ENCODE peak calls at places on chromosomes 13 and 19, in eight cellular contexts. One of them, this sample, is unnamed. For H3K4me1, the result is how much of the 10 kb centered on the place peaks cover.

GRCh38 chr13:26624572-26624971 is 67.1 kb downstream of the WASF3 start:
- DNase-seq in PC-3: no peak
- DNase-seq in neuronal stem cell: no peak
- DNase-seq in left ventricle myocardium inferior: no peak
- DNase-seq in sigmoid colon: no peak
- DNase-seq in stomach: no peak
- DNase-seq in suprapubic skin: no peak
- DNase-seq in upper lobe of left lung: no peak
- DNase-seq in this sample: no peak

GRCh38 chr13:106567421-106568224 is at the start of gene ARGLU1:
- DNase-seq in PC-3: peak
- DNase-seq in neuronal stem cell: peak
- DNase-seq in left ventricle myocardium inferior: peak
- DNase-seq in sigmoid colon: peak
- DNase-seq in stomach: peak
- DNase-seq in suprapubic skin: peak
- DNase-seq in upper lobe of left lung: peak
- DNase-seq in this sample: peak

GRCh38 chr19:1650627-1651009 is 1.8 kb downstream of the TCF3 start:
- DNase-seq in PC-3: no peak
- DNase-seq in neuronal stem cell: peak
- DNase-seq in left ventricle myocardium inferior: no peak
- DNase-seq in sigmoid colon: no peak
- DNase-seq in stomach: no peak
- DNase-seq in suprapubic skin: no peak
- DNase-seq in upper lobe of left lung: no peak
- DNase-seq in this sample: no peak

GRCh38 chr13:109941951-109942350 is 155.6 kb upstream of the IRS2 start:
- DNase-seq in PC-3: no peak
- DNase-seq in neuronal stem cell: no peak
- DNase-seq in left ventricle myocardium inferior: no peak
- DNase-seq in sigmoid colon: no peak
- DNase-seq in stomach: no peak
- DNase-seq in suprapubic skin: no peak
- DNase-seq in upper lobe of left lung: no peak
- DNase-seq in this sample: no peak

GRCh38 chr19:46710687-46711086 is 6.2 kb downstream of the PRKD2 start:
- DNase-seq in PC-3: no peak
- DNase-seq in neuronal stem cell: no peak
- DNase-seq in left ventricle myocardium inferior: no peak
- DNase-seq in sigmoid colon: no peak
- DNase-seq in stomach: no peak
- DNase-seq in suprapubic skin: no peak
- DNase-seq in upper lobe of left lung: no peak
- DNase-seq in this sample: no peak

GRCh38 chr13:33441015-33441414 is 155.5 kb upstream of the STARD13 start:
- DNase-seq in PC-3: peak
- DNase-seq in neuronal stem cell: no peak
- DNase-seq in left ventricle myocardium inferior: no peak
- DNase-seq in sigmoid colon: no peak
- DNase-seq in stomach: peak
- DNase-seq in suprapubic skin: no peak
- DNase-seq in upper lobe of left lung: no peak
- DNase-seq in this sample: no peak

GRCh38 chr19:47124937-47125668 is 5.5 kb upstream of the SAE1 start:
- DNase-seq in PC-3: peak
- DNase-seq in neuronal stem cell: peak
- DNase-seq in left ventricle myocardium inferior: no peak
- DNase-seq in sigmoid colon: no peak
- DNase-seq in stomach: no peak
- DNase-seq in suprapubic skin: no peak
- DNase-seq in upper lobe of left lung: no peak
- DNase-seq in this sample: no peak

GRCh38 chr13:30499338-30499737 is 33.6 kb upstream of the HMGB1 start:
- DNase-seq in PC-3: no peak
- DNase-seq in neuronal stem cell: no peak
- DNase-seq in left ventricle myocardium inferior: no peak
- DNase-seq in sigmoid colon: no peak
- DNase-seq in stomach: no peak
- DNase-seq in suprapubic skin: no peak
- DNase-seq in upper lobe of left lung: no peak
- DNase-seq in this sample: no peak

GRCh38 chr13:110575322-110576069 is 14.0 kb upstream of the RAB20 start:
- DNase-seq in PC-3: no peak
- DNase-seq in neuronal stem cell: no peak
- DNase-seq in left ventricle myocardium inferior: peak
- DNase-seq in sigmoid colon: no peak
- DNase-seq in stomach: peak
- DNase-seq in suprapubic skin: no peak
- DNase-seq in upper lobe of left lung: no peak
- DNase-seq in this sample: peak

GRCh38 chr19:2446390-2446789 is 10.4 kb downstream of the LMNB2 start:
- DNase-seq in PC-3: no peak
- DNase-seq in neuronal stem cell: no peak
- DNase-seq in left ventricle myocardium inferior: no peak
- DNase-seq in sigmoid colon: no peak
- DNase-seq in stomach: no peak
- DNase-seq in suprapubic skin: no peak
- DNase-seq in upper lobe of left lung: peak
- DNase-seq in this sample: peak

DNA sequence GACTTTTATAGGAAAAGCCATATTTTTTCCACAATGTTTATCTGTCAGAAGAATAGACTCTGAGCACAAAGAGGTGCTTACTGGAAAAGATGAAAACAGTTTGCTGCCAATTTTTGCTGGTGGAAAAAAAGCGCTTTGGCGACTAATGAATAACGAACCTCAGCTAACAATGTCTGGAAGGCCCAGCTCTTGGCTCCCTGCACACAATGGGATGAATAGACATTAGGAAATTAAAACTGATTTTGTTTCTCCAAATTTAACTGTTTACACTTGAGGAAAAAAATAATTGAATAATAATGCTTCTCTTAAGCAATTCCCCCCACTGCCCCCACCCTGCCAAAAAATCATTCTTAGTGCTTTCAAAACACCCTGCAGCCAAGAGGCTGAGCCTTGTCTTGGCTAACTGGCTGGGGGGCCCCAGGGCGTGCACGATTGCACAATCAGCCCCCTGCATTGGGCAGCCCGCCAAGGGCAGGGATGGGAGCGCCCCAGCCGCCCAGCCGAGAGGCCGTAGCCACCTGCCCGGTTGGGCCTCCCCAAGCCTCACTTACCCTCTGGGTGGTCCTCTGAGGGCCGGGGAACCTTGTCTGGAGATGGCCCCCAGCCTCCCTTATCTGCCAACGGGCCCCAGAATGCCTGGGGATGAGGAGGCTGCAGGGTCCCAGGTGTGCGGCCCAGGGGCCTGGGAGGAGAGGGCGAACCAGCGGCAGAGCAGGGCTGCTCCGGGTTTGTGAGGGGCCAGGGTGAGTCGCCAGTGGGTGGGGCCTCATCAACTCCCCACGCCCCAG is 16.8 kb downstream of the CEBPG start:
- DNase-seq in PC-3: no peak
- DNase-seq in neuronal stem cell: no peak
- DNase-seq in left ventricle myocardium inferior: peak
- DNase-seq in sigmoid colon: peak
- DNase-seq in stomach: no peak
- DNase-seq in suprapubic skin: no peak
- DNase-seq in upper lobe of left lung: peak
- DNase-seq in this sample: peak
- H3K4me1 ChIP-seq in PC-3: under half
- H3K4me1 ChIP-seq in neuronal stem cell: under half
- H3K4me1 ChIP-seq in left ventricle myocardium inferior: half or more
- H3K4me1 ChIP-seq in sigmoid colon: half or more
- H3K4me1 ChIP-seq in stomach: half or more
- H3K4me1 ChIP-seq in suprapubic skin: half or more
- H3K4me1 ChIP-seq in upper lobe of left lung: half or more
- H3K4me1 ChIP-seq in this sample: under half

DNA sequence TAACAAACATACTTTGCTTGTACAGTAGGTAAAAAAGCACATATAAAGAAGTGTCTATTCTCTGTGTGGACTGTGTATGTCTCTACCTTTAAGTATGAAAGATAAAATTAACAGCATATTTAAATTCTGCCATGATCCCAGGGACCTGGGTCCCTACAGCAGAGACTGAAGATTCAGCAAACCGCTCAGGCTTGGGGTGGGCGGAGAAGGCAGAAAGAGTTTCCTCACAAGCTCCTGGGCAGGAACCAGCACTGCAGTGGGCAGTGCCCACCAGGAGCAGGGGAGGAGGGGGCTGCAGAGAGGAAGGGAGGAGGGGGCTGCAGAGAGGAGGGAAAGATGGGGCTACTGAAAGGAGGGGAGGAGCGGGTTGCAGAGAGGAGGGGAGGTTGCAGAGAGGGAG is 44.6 kb upstream of the GRTP1 start:
- DNase-seq in PC-3: no peak
- DNase-seq in neuronal stem cell: no peak
- DNase-seq in left ventricle myocardium inferior: no peak
- DNase-seq in sigmoid colon: peak
- DNase-seq in stomach: no peak
- DNase-seq in suprapubic skin: peak
- DNase-seq in upper lobe of left lung: no peak
- DNase-seq in this sample: no peak
- H3K4me1 ChIP-seq in PC-3: under half
- H3K4me1 ChIP-seq in neuronal stem cell: under half
- H3K4me1 ChIP-seq in left ventricle myocardium inferior: half or more
- H3K4me1 ChIP-seq in sigmoid colon: under half
- H3K4me1 ChIP-seq in stomach: under half
- H3K4me1 ChIP-seq in suprapubic skin: under half
- H3K4me1 ChIP-seq in upper lobe of left lung: under half
- H3K4me1 ChIP-seq in this sample: under half

DNA sequence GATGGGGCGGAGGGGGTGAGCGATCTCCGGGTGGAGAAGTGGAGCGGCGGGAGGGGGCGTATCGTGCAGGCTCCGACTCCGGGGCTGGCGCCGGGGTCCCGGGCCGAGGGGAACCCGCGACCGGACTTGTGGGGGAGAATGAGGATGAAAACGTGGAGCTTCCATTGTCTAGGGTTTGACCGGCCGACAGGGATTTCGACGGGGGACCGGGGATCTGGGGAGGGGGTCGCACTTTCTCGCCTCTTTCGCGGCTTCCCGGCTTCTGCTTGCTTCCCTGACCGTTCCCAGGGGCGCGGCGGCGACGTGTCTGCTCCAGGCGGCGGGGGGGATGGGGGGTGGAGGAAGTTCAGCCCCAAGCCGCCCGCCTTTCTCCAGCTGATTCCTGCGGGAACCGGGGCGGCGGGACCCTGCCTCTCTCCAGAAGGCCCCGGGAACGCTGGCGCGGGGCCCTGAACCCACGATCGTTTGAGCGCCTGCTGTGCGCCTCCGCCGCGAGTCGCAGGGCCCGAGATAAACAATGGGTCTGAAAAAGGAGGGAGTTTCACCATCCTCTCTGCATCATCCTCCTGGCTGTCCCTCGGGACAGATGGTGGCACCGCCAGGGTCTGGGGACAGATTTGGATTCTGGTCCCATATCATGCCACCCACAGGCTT is 790 bp downstream of the TPM4 start:
- DNase-seq in PC-3: no peak
- DNase-seq in neuronal stem cell: no peak
- DNase-seq in left ventricle myocardium inferior: peak
- DNase-seq in sigmoid colon: peak
- DNase-seq in stomach: peak
- DNase-seq in suprapubic skin: peak
- DNase-seq in upper lobe of left lung: peak
- DNase-seq in this sample: peak
- H3K4me1 ChIP-seq in PC-3: under half
- H3K4me1 ChIP-seq in neuronal stem cell: under half
- H3K4me1 ChIP-seq in left ventricle myocardium inferior: half or more
- H3K4me1 ChIP-seq in sigmoid colon: half or more
- H3K4me1 ChIP-seq in stomach: half or more
- H3K4me1 ChIP-seq in suprapubic skin: half or more
- H3K4me1 ChIP-seq in upper lobe of left lung: half or more
- H3K4me1 ChIP-seq in this sample: under half

GRCh38 chr19:39406656-39407393 is at the start of gene ZFP36:
- DNase-seq in PC-3: peak
- DNase-seq in neuronal stem cell: no peak
- DNase-seq in left ventricle myocardium inferior: peak
- DNase-seq in sigmoid colon: peak
- DNase-seq in stomach: peak
- DNase-seq in suprapubic skin: peak
- DNase-seq in upper lobe of left lung: peak
- DNase-seq in this sample: peak

GRCh38 chr19:39407644-39408391 is 1.2 kb downstream of the ZFP36 start:
- DNase-seq in PC-3: peak
- DNase-seq in neuronal stem cell: no peak
- DNase-seq in left ventricle myocardium inferior: peak
- DNase-seq in sigmoid colon: peak
- DNase-seq in stomach: peak
- DNase-seq in suprapubic skin: peak
- DNase-seq in upper lobe of left lung: peak
- DNase-seq in this sample: peak

GRCh38 chr19:39405930-39406655 is 554 bp upstream of the ZFP36 start:
- DNase-seq in PC-3: no peak
- DNase-seq in neuronal stem cell: no peak
- DNase-seq in left ventricle myocardium inferior: no peak
- DNase-seq in sigmoid colon: no peak
- DNase-seq in stomach: no peak
- DNase-seq in suprapubic skin: no peak
- DNase-seq in upper lobe of left lung: no peak
- DNase-seq in this sample: no peak

GRCh38 chr19:39408392-39409206 is 2.0 kb downstream of the ZFP36 start:
- DNase-seq in PC-3: peak
- DNase-seq in neuronal stem cell: no peak
- DNase-seq in left ventricle myocardium inferior: no peak
- DNase-seq in sigmoid colon: peak
- DNase-seq in stomach: no peak
- DNase-seq in suprapubic skin: no peak
- DNase-seq in upper lobe of left lung: peak
- DNase-seq in this sample: no peak

DNA sequence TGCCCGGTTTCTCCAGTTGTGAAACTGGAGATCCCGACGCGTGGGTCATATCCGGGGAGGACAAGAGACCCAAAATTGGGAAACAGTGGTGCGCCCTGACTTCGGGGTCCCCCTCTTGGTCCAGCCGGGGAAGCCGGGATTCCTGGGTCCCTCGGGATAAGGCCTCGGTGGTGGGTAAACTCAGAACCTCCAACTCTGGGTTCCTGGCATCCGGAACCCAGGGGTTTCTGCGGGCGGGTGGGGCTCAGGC is 672 bp downstream of the ZFP36 start:
- DNase-seq in PC-3: no peak
- DNase-seq in neuronal stem cell: no peak
- DNase-seq in left ventricle myocardium inferior: no peak
- DNase-seq in sigmoid colon: peak
- DNase-seq in stomach: no peak
- DNase-seq in suprapubic skin: no peak
- DNase-seq in upper lobe of left lung: no peak
- DNase-seq in this sample: no peak
- H3K4me1 ChIP-seq in PC-3: under half
- H3K4me1 ChIP-seq in neuronal stem cell: under half
- H3K4me1 ChIP-seq in left ventricle myocardium inferior: half or more
- H3K4me1 ChIP-seq in sigmoid colon: under half
- H3K4me1 ChIP-seq in stomach: half or more
- H3K4me1 ChIP-seq in suprapubic skin: half or more
- H3K4me1 ChIP-seq in upper lobe of left lung: under half
- H3K4me1 ChIP-seq in this sample: under half

GRCh38 chr13:99419591-99420243 is 81.6 kb upstream of the TM9SF2 start:
- DNase-seq in PC-3: no peak
- DNase-seq in neuronal stem cell: no peak
- DNase-seq in left ventricle myocardium inferior: no peak
- DNase-seq in sigmoid colon: no peak
- DNase-seq in stomach: peak
- DNase-seq in suprapubic skin: peak
- DNase-seq in upper lobe of left lung: no peak
- DNase-seq in this sample: no peak
- H3K4me1 ChIP-seq in PC-3: under half
- H3K4me1 ChIP-seq in neuronal stem cell: under half
- H3K4me1 ChIP-seq in left ventricle myocardium inferior: under half
- H3K4me1 ChIP-seq in sigmoid colon: under half
- H3K4me1 ChIP-seq in stomach: under half
- H3K4me1 ChIP-seq in suprapubic skin: under half
- H3K4me1 ChIP-seq in upper lobe of left lung: under half
- H3K4me1 ChIP-seq in this sample: under half